ENCODE peak calls at places on chromosomes 16 and 17, in six cellular contexts. Y, A, H, O, T and S are unnamed samples. For H3K4me1, the result is how much of the 10 kb centered on the place peaks cover.

GRCh38 chr16:76370344-76370743 is 93.1 kb downstream of the CNTNAP4 start:
- ATAC-seq in T (no peak), Y (no peak), A (no peak), O (no peak), H (no peak), S (no peak)

GRCh38 chr17:53844476-53845107 is 21.9 kb downstream of the KIF2B start:
- ATAC-seq in A (no peak), O (no peak), Y (no peak), H (no peak), T (no peak), S (no peak)

GRCh38 chr17:9676084-9676483 is 30.8 kb downstream of the USP43 start:
- ATAC-seq in H (no peak), T (no peak), O (no peak), Y (no peak), A (no peak), S (no peak)

GRCh38 chr16:4572715-4573114 is 16.6 kb downstream of the C16orf96 start:
- ATAC-seq in H (peak), A (no peak), T (no peak), Y (peak), O (peak), S (peak)

GRCh38 chr16:90012978-90013745 is 6.1 kb downstream of the DBNDD1 start:
- ATAC-seq in A (no peak), T (no peak), Y (peak), O (no peak), H (no peak), S (no peak)

GRCh38 chr17:80938556-80938955 is 53.1 kb upstream of the CHMP6 start:
- ATAC-seq in H (no peak), T (no peak), O (no peak), A (no peak), Y (no peak), S (no peak)

GRCh38 chr17:81071761-81072741 is 37.1 kb downstream of the BAIAP2 start:
- ATAC-seq in H (peak), Y (no peak), A (no peak), O (no peak), T (no peak), S (no peak)

GRCh38 chr16:58120216-58120615 is 9.0 kb downstream of the CFAP20 start:
- ATAC-seq in O (no peak), T (no peak), H (no peak), Y (no peak), A (no peak), S (no peak)

GRCh38 chr17:79555543-79555942 is 55.3 kb downstream of the RBFOX3 start:
- ATAC-seq in O (no peak), H (no peak), A (no peak), T (no peak), Y (no peak), S (no peak)

GRCh38 chr17:47400333-47400732 is 76.6 kb downstream of the EFCAB13 start:
- ATAC-seq in H (no peak), O (no peak), Y (no peak), T (no peak), A (no peak), S (no peak)

GRCh38 chr17:55086635-55087058 is 118.1 kb downstream of the STXBP4 start:
- ATAC-seq in Y (peak), T (no peak), O (no peak), H (peak), A (no peak), S (no peak)

GRCh38 chr17:15236281-15237105 is 28.6 kb downstream of the PMP22 start:
- ATAC-seq in A (no peak), H (no peak), O (no peak), T (no peak), Y (peak), S (no peak)

GRCh38 chr16:10607157-10607556 is 26.8 kb upstream of the EMP2 start:
- ATAC-seq in Y (no peak), A (no peak), T (no peak), O (no peak), H (no peak), S (no peak)

GRCh38 chr17:7112527-7113108 is 2.0 kb downstream of the ASGR2 start:
- ATAC-seq in O (no peak), H (no peak), Y (no peak), T (peak), A (peak), S (no peak)

GRCh38 chr17:56297142-56297541 is 143.9 kb downstream of the ANKFN1 start:
- ATAC-seq in A (no peak), T (no peak), O (no peak), Y (no peak), H (no peak), S (no peak)

GRCh38 chr17:1169913-1170312 is 9.9 kb downstream of the ABR start:
- ATAC-seq in O (no peak), A (no peak), H (no peak), T (no peak), Y (no peak), S (no peak)

GRCh38 chr17:41516828-41517283 is 1.8 kb downstream of the KRT15 start:
- ATAC-seq in Y (no peak), O (no peak), A (no peak), T (no peak), H (no peak), S (no peak)

GRCh38 chr16:30054959-30055553 is 10.5 kb upstream of the ALDOA start:
- ATAC-seq in Y (peak), H (no peak), A (peak), O (peak), T (peak), S (no peak)

GRCh38 chr17:80737106-80738019 is 192.7 kb downstream of the RPTOR start:
- ATAC-seq in O (peak), H (peak), T (no peak), Y (no peak), A (no peak), S (no peak)

GRCh38 chr16:69607674-69608073 is 41.9 kb downstream of the NFAT5 start:
- ATAC-seq in O (peak), H (no peak), Y (no peak), T (no peak), A (no peak), S (no peak)

GRCh38 chr16:55534773-55535172 is 25.9 kb downstream of the LPCAT2 start:
- ATAC-seq in H (peak), A (no peak), T (no peak), Y (no peak), O (no peak), S (no peak)

GRCh38 chr17:29640413-29640812 is 17.7 kb upstream of the CORO6 start:
- ATAC-seq in T (no peak), O (no peak), A (no peak), H (no peak), Y (no peak), S (no peak)

GRCh38 chr17:69588739-69589334 is 174.3 kb downstream of the MAP2K6 start:
- ATAC-seq in T (no peak), A (no peak), O (no peak), H (no peak), Y (no peak), S (no peak)

GRCh38 chr17:28937044-28937729 is 14.1 kb downstream of the PHF12 start:
- ATAC-seq in T (peak), Y (no peak), H (peak), A (no peak), O (no peak), S (peak)

GRCh38 chr16:22089910-22090309 is 2.4 kb upstream of the VWA3A start:
- ATAC-seq in Y (no peak), T (no peak), O (no peak), H (no peak), A (no peak), S (no peak)

GRCh38 chr16:22093952-22094351 is 1.6 kb downstream of the VWA3A start:
- ATAC-seq in O (peak), Y (no peak), H (no peak), T (no peak), A (no peak), S (no peak)

GRCh38 chr16:22092143-22092933 is at the start of gene VWA3A:
- ATAC-seq in H (no peak), A (no peak), Y (no peak), O (no peak), T (peak), S (no peak)

GRCh38 chr16:22088642-22089041 is 3.7 kb upstream of the VWA3A start:
- ATAC-seq in Y (no peak), O (no peak), A (no peak), T (no peak), H (no peak), S (no peak)

DNA sequence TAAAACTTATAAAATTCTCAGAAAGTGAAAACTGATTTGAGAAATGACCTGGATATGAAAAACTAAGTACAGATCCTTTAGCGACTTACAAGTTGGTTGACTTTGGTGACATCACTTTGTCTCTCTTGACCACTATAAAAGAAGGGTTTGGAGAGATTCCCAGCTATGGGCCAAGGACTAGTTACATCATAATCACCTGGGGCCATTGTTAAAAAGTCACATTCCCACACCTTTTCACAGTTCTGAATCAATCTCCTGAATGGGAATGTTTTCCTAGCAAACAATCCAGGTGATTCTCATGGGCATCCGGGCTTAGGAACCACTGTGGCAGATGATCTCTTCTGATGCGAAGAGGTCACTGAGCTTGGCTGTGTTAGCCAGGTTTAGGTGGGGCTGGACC is 620 bp upstream of the VWA3A start:
- ATAC-seq in O (no peak), T (no peak), A (no peak), Y (no peak), H (no peak), S (no peak)
- TF ChIP-seq CTCF in O (no peak), T (no peak), A (no peak), Y (no peak), H (no peak), S (no peak)

DNA sequence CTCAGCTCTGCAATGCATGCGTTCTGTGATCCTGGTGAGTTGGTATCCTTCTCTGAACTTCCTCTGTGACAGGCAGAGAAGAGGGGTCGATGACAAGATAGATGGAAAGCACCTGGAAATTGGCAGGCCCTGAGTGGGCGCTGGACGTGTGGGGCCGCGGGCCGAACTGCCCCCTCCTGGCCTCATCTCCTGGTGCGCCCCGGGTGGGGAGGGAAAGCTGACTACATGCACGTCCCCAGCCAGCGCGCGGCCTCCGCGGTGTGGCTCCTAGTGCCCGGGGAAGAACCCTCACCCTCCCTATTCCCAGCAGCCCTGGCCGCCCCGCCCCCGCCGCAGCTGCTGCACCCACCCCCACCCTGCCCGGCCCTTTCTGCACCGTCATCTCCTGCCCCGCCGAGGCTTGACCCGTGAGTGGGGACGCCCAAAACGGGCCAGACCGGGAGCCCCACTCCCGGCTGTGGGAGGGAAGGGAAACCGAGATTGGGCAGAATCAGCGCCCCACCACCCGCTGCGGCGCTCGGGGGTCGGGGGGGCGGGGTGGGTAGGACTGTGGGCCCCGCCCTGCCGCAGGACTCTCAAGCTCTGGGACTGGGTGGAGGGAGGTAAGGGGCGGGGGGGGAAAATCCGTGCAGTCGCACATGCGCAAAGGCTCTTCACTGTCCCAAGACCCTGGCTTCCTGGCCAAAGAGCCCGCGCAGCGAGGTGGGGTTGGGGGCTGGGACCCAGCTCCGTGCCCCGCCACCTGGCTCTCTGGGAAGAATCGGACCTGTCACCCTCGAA is at the start of gene NOL3:
- ATAC-seq in Y (peak), A (peak), O (peak), H (peak), T (peak), S (peak)
- H3K4me1 ChIP-seq in Y (half or more), A (under half), O (under half), H (half or more), T (half or more), S (under half)

GRCh38 chr17:82457790-82458129 is 781 bp upstream of the NARF start:
- ATAC-seq in T (no peak), A (no peak), O (no peak), Y (no peak), H (no peak), S (no peak)

GRCh38 chr17:82458885-82459424 is 414 bp downstream of the NARF start:
- ATAC-seq in T (peak), O (peak), Y (peak), H (peak), A (peak), S (no peak)

GRCh38 chr17:82461827-82462524 is 3.4 kb downstream of the NARF start:
- ATAC-seq in A (no peak), O (no peak), H (no peak), Y (peak), T (peak), S (no peak)

GRCh38 chr17:82457071-82457789 is 1.3 kb upstream of the NARF start:
- ATAC-seq in A (no peak), T (no peak), O (no peak), H (no peak), Y (no peak), S (no peak)

DNA sequence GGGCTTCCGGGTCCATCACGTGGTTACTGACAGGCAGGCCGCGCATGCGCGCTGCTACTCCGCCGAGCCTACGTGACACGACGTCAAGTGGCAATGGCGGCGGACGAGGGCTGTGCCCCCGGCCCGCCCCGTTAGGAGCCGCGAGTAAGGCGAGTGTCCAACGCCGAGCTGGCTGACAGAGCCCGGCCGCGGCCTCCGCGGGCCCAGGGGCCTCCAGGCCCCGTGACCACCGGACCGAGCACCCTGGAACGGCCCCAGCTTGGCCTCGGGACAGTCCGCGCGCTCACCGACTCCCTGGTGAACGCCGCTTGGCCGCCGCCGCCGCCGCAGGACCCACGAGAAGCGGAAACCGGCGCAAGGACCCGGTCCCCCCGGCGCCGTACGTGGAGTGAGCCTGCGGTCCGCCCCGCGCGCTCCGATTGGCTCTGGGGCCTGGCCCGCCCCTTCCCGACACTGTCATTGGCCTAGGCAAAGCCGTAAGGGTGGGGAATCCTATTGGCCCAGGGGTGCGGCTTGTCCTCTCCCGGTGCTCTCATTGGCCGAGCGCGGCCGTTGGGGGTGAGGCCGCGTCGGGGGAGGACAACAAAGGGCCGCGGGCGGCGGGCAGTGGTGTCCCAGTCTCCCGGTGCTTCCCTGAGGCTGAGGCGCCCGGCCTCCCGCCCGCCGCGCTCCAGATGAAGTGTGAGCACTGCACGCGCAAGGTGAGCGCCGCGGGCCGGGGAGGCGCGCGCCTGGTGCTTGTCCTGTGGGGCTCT is at the start of gene NARF:
- ATAC-seq in A (peak), H (peak), O (peak), Y (peak), T (peak), S (peak)
- TF ChIP-seq EP300 in A (no peak), H (no peak), O (no peak), Y (no peak), T (peak), S (no peak)

GRCh38 chr17:76189247-76189646 is 48.2 kb upstream of the FOXJ1 start:
- ATAC-seq in A (no peak), H (no peak), Y (peak), T (no peak), O (no peak), S (no peak)

GRCh38 chr17:76188213-76189060 is 47.4 kb upstream of the FOXJ1 start:
- ATAC-seq in Y (peak), A (peak), H (no peak), T (no peak), O (no peak), S (no peak)

GRCh38 chr17:76193616-76194015 is 46.7 kb downstream of the RNF157 start:
- ATAC-seq in A (no peak), T (no peak), O (no peak), H (no peak), Y (peak), S (no peak)

GRCh38 chr17:76191891-76192290 is 48.4 kb downstream of the RNF157 start:
- ATAC-seq in A (no peak), T (no peak), Y (no peak), H (no peak), O (peak), S (no peak)

GRCh38 chr17:76189741-76190140 is 48.7 kb upstream of the FOXJ1 start:
- ATAC-seq in A (peak), O (no peak), H (no peak), Y (peak), T (peak), S (no peak)
- TF ChIP-seq CTCF in A (no peak), O (no peak), H (no peak), Y (peak), T (no peak), S (no peak)

DNA sequence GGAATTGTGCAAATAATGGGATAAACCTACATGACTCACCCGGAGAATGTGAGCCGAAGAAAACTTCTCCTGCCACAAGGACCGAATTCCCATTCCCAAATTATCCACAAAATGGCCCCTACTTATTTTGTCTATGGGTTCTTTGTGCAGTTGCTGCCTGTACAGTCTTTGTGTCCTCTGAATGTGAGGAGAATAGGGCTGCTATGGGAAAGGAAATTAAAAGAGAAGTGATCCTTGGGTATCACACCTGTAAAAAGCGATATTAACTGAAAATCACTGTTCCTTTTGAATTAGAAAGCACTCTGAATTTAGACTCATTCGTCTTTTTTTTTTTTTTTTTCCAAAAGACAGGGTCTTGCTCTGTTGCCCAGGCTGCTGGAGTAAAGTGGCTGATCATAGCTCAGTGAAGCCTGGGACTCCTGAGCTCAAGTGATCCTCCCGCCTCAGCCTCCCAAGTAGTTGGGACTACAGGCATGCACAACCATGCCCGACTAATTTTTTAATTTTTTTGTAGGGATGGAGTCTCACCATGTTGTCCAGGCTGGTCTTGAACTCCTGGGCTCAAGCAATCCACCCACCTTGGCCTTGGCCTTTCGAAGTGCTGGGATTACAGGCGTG is 45.4 kb downstream of the CHD9 start:
- ATAC-seq in H (no peak), O (no peak), Y (no peak), A (no peak), T (no peak), S (no peak)
- H3K4me1 ChIP-seq in H (under half), O (under half), Y (under half), A (under half), T (under half), S (under half)

GRCh38 chr17:72033311-72033710 is 87.5 kb upstream of the SOX9 start:
- ATAC-seq in A (no peak), Y (no peak), T (no peak), H (no peak), O (no peak), S (no peak)

GRCh38 chr17:72031219-72031906 is 89.5 kb upstream of the SOX9 start:
- ATAC-seq in Y (no peak), A (no peak), O (peak), H (no peak), T (no peak), S (no peak)

GRCh38 chr17:72034000-72034399 is 86.8 kb upstream of the SOX9 start:
- ATAC-seq in T (no peak), Y (no peak), A (no peak), O (peak), H (no peak), S (no peak)

GRCh38 chr17:72025113-72025512 is 95.7 kb upstream of the SOX9 start:
- ATAC-seq in T (no peak), Y (no peak), H (no peak), A (no peak), O (no peak), S (no peak)

GRCh38 chr17:72030067-72030899 is 90.5 kb upstream of the SOX9 start:
- ATAC-seq in A (peak), H (peak), Y (no peak), T (peak), O (peak), S (peak)
- TF ChIP-seq EP300 in A (no peak), H (no peak), Y (no peak), T (no peak), O (no peak), S (no peak)

DNA sequence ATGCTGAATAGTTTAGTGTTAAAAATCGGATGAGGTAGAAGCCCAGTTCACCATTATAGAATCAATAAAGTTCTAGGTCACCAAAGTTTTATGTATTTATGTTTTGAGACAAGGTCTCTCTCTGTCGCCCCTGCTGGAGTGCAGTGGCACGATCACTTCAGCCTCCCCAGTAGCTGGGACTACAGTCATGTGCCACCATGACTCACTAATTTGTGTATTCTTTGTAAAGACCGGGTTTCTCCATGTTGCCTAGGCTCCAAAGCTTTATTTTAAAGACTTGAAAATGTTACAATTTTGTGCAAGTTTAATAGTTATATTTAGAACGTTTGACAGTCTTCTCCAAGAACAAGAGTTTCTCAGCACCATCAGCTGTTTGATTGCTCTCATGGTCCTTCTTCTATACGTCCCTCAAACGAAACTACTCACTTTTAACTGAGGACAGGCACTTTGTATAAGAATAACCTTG is 32.1 kb downstream of the NDE1 start:
- ATAC-seq in A (peak), O (peak), Y (peak), T (peak), H (peak), S (peak)
- TF ChIP-seq CTCF in A (peak), O (peak), Y (peak), T (peak), H (peak), S (peak)